ENCODE peak calls at places on chromosome 7, in six cellular contexts. One of them, this sample, is unnamed.
A peak's percentile ranks its signal among the peaks of the same experiment; 100 is the strongest.

GRCh38 chr7:113013761-113014449 is 72.7 kb downstream of the GPR85 start:
- DNase-seq in NCI-H1048: no peak
- DNase-seq in NCI-H1092: no peak
- DNase-seq in A549: no peak
- DNase-seq in EL: peak; percentile 18
- DNase-seq in psoas muscle: no peak
- DNase-seq in this sample: no peak

GRCh38 chr7:36203081-36203775 is 50.2 kb downstream of the EEPD1 start:
- DNase-seq in psoas muscle: no peak
- DNase-seq in NCI-H1092: no peak
- DNase-seq in A549: no peak
- DNase-seq in NCI-H1048: no peak
- DNase-seq in EL: no peak
- DNase-seq in this sample: no peak

GRCh38 chr7:135147899-135148721 is at the start of gene TMEM140:
- DNase-seq in NCI-H1092: no peak
- DNase-seq in EL: peak; percentile 79
- DNase-seq in NCI-H1048: no peak
- DNase-seq in psoas muscle: no peak
- DNase-seq in A549: no peak
- DNase-seq in this sample: no peak

GRCh38 chr7:32163141-32163806 is 93.1 kb upstream of the PDE1C start:
- DNase-seq in NCI-H1092: no peak
- DNase-seq in NCI-H1048: no peak
- DNase-seq in psoas muscle: peak; percentile 41
- DNase-seq in EL: peak; percentile 98
- DNase-seq in A549: peak; percentile 54
- DNase-seq in this sample: no peak

GRCh38 chr7:135165862-135166261 is 4.6 kb downstream of the CYREN start:
- DNase-seq in psoas muscle: no peak
- DNase-seq in NCI-H1048: no peak
- DNase-seq in EL: no peak
- DNase-seq in NCI-H1092: no peak
- DNase-seq in A549: no peak
- DNase-seq in this sample: no peak

GRCh38 chr7:3510101-3511020 is 209.3 kb downstream of the SDK1 start:
- DNase-seq in NCI-H1092: no peak
- DNase-seq in psoas muscle: no peak
- DNase-seq in EL: no peak
- DNase-seq in NCI-H1048: no peak
- DNase-seq in A549: no peak
- DNase-seq in this sample: no peak

GRCh38 chr7:19061331-19061730 is 56.1 kb downstream of the TWIST1 start:
- DNase-seq in A549: no peak
- DNase-seq in EL: peak; percentile 4
- DNase-seq in NCI-H1092: no peak
- DNase-seq in psoas muscle: no peak
- DNase-seq in NCI-H1048: no peak
- DNase-seq in this sample: no peak

GRCh38 chr7:98211221-98211675 is at the start of gene BHLHA15:
- DNase-seq in A549: peak; percentile 37
- DNase-seq in EL: peak; percentile 16
- DNase-seq in NCI-H1092: no peak
- DNase-seq in NCI-H1048: no peak
- DNase-seq in psoas muscle: no peak
- DNase-seq in this sample: peak; percentile 56

GRCh38 chr7:55127135-55127551 is 108.3 kb downstream of the EGFR start:
- DNase-seq in psoas muscle: no peak
- DNase-seq in NCI-H1092: peak; percentile 46
- DNase-seq in EL: no peak
- DNase-seq in A549: no peak
- DNase-seq in NCI-H1048: no peak
- DNase-seq in this sample: no peak

GRCh38 chr7:148898845-148899474 is 14.9 kb upstream of the EZH2 start:
- DNase-seq in NCI-H1092: no peak
- DNase-seq in EL: no peak
- DNase-seq in A549: no peak
- DNase-seq in psoas muscle: no peak
- DNase-seq in NCI-H1048: no peak
- DNase-seq in this sample: no peak

GRCh38 chr7:29442146-29442545 is 121.5 kb upstream of the PRR15 start:
- DNase-seq in A549: no peak
- DNase-seq in EL: peak; percentile 20
- DNase-seq in psoas muscle: no peak
- DNase-seq in NCI-H1092: peak; percentile 33
- DNase-seq in NCI-H1048: no peak
- DNase-seq in this sample: no peak

GRCh38 chr7:68324621-68325020 is 1273.7 kb upstream of the AUTS2 start:
- DNase-seq in NCI-H1048: no peak
- DNase-seq in NCI-H1092: no peak
- DNase-seq in EL: no peak
- DNase-seq in A549: no peak
- DNase-seq in psoas muscle: no peak
- DNase-seq in this sample: no peak

GRCh38 chr7:133253522-133253882 is 624 bp downstream of the EXOC4 start:
- DNase-seq in EL: peak; percentile 2
- DNase-seq in A549: no peak
- DNase-seq in NCI-H1092: no peak
- DNase-seq in NCI-H1048: no peak
- DNase-seq in psoas muscle: no peak
- DNase-seq in this sample: no peak

GRCh38 chr7:91314591-91315323 is 50.5 kb downstream of the FZD1 start:
- DNase-seq in EL: no peak
- DNase-seq in NCI-H1092: no peak
- DNase-seq in A549: no peak
- DNase-seq in psoas muscle: no peak
- DNase-seq in NCI-H1048: no peak
- DNase-seq in this sample: no peak

GRCh38 chr7:152521420-152522337 is 85.9 kb upstream of the KMT2C start:
- DNase-seq in NCI-H1092: no peak
- DNase-seq in EL: no peak
- DNase-seq in NCI-H1048: no peak
- DNase-seq in psoas muscle: no peak
- DNase-seq in A549: no peak
- DNase-seq in this sample: peak; percentile 48

GRCh38 chr7:26399309-26399610 is 107.6 kb downstream of the SNX10 start:
- DNase-seq in NCI-H1092: peak; percentile 24
- DNase-seq in A549: peak; percentile 34
- DNase-seq in psoas muscle: peak; percentile 25
- DNase-seq in EL: no peak
- DNase-seq in NCI-H1048: no peak
- DNase-seq in this sample: peak; percentile 52

GRCh38 chr7:1101580-1102431 is 13.9 kb downstream of the GPER1 start:
- DNase-seq in NCI-H1092: no peak
- DNase-seq in EL: no peak
- DNase-seq in psoas muscle: no peak
- DNase-seq in NCI-H1048: no peak
- DNase-seq in A549: no peak
- DNase-seq in this sample: no peak

GRCh38 chr7:124840435-124840834 is 74.8 kb upstream of the GPR37 start:
- DNase-seq in NCI-H1048: no peak
- DNase-seq in NCI-H1092: no peak
- DNase-seq in A549: no peak
- DNase-seq in EL: no peak
- DNase-seq in psoas muscle: no peak
- DNase-seq in this sample: no peak

GRCh38 chr7:109986701-109987100 is 1104.2 kb upstream of the LRRN3 start:
- DNase-seq in EL: no peak
- DNase-seq in psoas muscle: no peak
- DNase-seq in A549: no peak
- DNase-seq in NCI-H1092: no peak
- DNase-seq in NCI-H1048: no peak
- DNase-seq in this sample: no peak

GRCh38 chr7:542935-543789 is 23.5 kb upstream of the PDGFA start:
- DNase-seq in NCI-H1048: no peak
- DNase-seq in psoas muscle: peak; percentile 62
- DNase-seq in EL: peak; percentile 99
- DNase-seq in NCI-H1092: no peak
- DNase-seq in A549: peak; percentile 76
- DNase-seq in this sample: peak; percentile 76

GRCh38 chr7:132381742-132382472 is 194.4 kb downstream of the PLXNA4 start:
- DNase-seq in EL: no peak
- DNase-seq in A549: no peak
- DNase-seq in NCI-H1092: peak; percentile 81
- DNase-seq in psoas muscle: no peak
- DNase-seq in NCI-H1048: no peak
- DNase-seq in this sample: no peak

GRCh38 chr7:107854989-107855388 is 36.0 kb upstream of the DLD start:
- DNase-seq in A549: no peak
- DNase-seq in NCI-H1048: no peak
- DNase-seq in psoas muscle: no peak
- DNase-seq in NCI-H1092: no peak
- DNase-seq in EL: peak; percentile 59
- DNase-seq in this sample: no peak

GRCh38 chr7:2508327-2509231 is 11.0 kb upstream of the LFNG start:
- DNase-seq in A549: no peak
- DNase-seq in NCI-H1092: no peak
- DNase-seq in NCI-H1048: no peak
- DNase-seq in psoas muscle: peak; percentile 70
- DNase-seq in EL: peak; percentile 75
- DNase-seq in this sample: peak; percentile 67

GRCh38 chr7:155211173-155211572 is 86.5 kb upstream of the INSIG1 start:
- DNase-seq in NCI-H1048: no peak
- DNase-seq in psoas muscle: no peak
- DNase-seq in EL: no peak
- DNase-seq in A549: no peak
- DNase-seq in NCI-H1092: no peak
- DNase-seq in this sample: peak; percentile 29